ENCODE peak calls at places on chromosomes 12 and 14, in six cellular contexts. One of them, this sample, is unnamed. For H3K27me3, the result is how much of the 10 kb centered on the place peaks cover.

GRCh38 chr14:71321556-71322315 is 414.5 kb downstream of the PCNX1 start:
- DNase-seq in mesenchymal stem cell: peak
- DNase-seq in mesendoderm: peak
- DNase-seq in lung: no peak
- DNase-seq in bronchial epithelial cell: peak
- DNase-seq in NT2/D1: no peak
- DNase-seq in this sample: peak

GRCh38 chr12:93197067-93197593 is 180.6 kb upstream of the NUDT4 start:
- DNase-seq in mesenchymal stem cell: no peak
- DNase-seq in mesendoderm: no peak
- DNase-seq in lung: no peak
- DNase-seq in bronchial epithelial cell: peak
- DNase-seq in NT2/D1: no peak
- DNase-seq in this sample: peak

GRCh38 chr12:47768323-47768811 is 4.7 kb upstream of the SLC48A1 start:
- DNase-seq in mesenchymal stem cell: no peak
- DNase-seq in mesendoderm: peak
- DNase-seq in lung: no peak
- DNase-seq in bronchial epithelial cell: peak
- DNase-seq in NT2/D1: peak
- DNase-seq in this sample: no peak

GRCh38 chr12:13208533-13209278 is 12.2 kb downstream of the EMP1 start:
- DNase-seq in mesenchymal stem cell: peak
- DNase-seq in mesendoderm: peak
- DNase-seq in lung: no peak
- DNase-seq in bronchial epithelial cell: peak
- DNase-seq in NT2/D1: no peak
- DNase-seq in this sample: no peak

GRCh38 chr14:96584199-96584906 is 82.2 kb downstream of the PAPOLA start:
- DNase-seq in mesenchymal stem cell: peak
- DNase-seq in mesendoderm: peak
- DNase-seq in lung: peak
- DNase-seq in bronchial epithelial cell: peak
- DNase-seq in NT2/D1: peak
- DNase-seq in this sample: peak

GRCh38 chr14:23103581-23103980 is 1.2 kb downstream of the CIROP start:
- DNase-seq in mesenchymal stem cell: no peak
- DNase-seq in mesendoderm: no peak
- DNase-seq in lung: no peak
- DNase-seq in bronchial epithelial cell: no peak
- DNase-seq in NT2/D1: no peak
- DNase-seq in this sample: no peak

GRCh38 chr12:98162906-98163678 is 352.3 kb upstream of the TMPO start:
- DNase-seq in mesenchymal stem cell: no peak
- DNase-seq in mesendoderm: peak
- DNase-seq in lung: no peak
- DNase-seq in bronchial epithelial cell: no peak
- DNase-seq in NT2/D1: no peak
- DNase-seq in this sample: no peak

GRCh38 chr12:2083561-2083960 is 30.8 kb downstream of the CACNA1C start:
- DNase-seq in mesenchymal stem cell: no peak
- DNase-seq in mesendoderm: no peak
- DNase-seq in lung: no peak
- DNase-seq in bronchial epithelial cell: no peak
- DNase-seq in NT2/D1: no peak
- DNase-seq in this sample: peak

GRCh38 chr14:102541771-102542170 is 32.2 kb upstream of the ANKRD9 start:
- DNase-seq in mesenchymal stem cell: no peak
- DNase-seq in mesendoderm: peak
- DNase-seq in lung: no peak
- DNase-seq in bronchial epithelial cell: no peak
- DNase-seq in NT2/D1: no peak
- DNase-seq in this sample: no peak

GRCh38 chr14:24057867-24058259 is 6.1 kb downstream of the CARMIL3 start:
- DNase-seq in mesenchymal stem cell: no peak
- DNase-seq in mesendoderm: no peak
- DNase-seq in lung: no peak
- DNase-seq in bronchial epithelial cell: no peak
- DNase-seq in NT2/D1: no peak
- DNase-seq in this sample: no peak

GRCh38 chr14:50775357-50775756 is 55.6 kb downstream of the NIN start:
- DNase-seq in mesenchymal stem cell: peak
- DNase-seq in mesendoderm: peak
- DNase-seq in lung: no peak
- DNase-seq in bronchial epithelial cell: peak
- DNase-seq in NT2/D1: no peak
- DNase-seq in this sample: no peak

GRCh38 chr14:81550001-81550642 is 16.5 kb upstream of the SEL1L start:
- DNase-seq in mesenchymal stem cell: no peak
- DNase-seq in mesendoderm: no peak
- DNase-seq in lung: no peak
- DNase-seq in bronchial epithelial cell: no peak
- DNase-seq in NT2/D1: no peak
- DNase-seq in this sample: no peak

GRCh38 chr12:82627799-82628198 is 58.9 kb upstream of the TMTC2 start:
- DNase-seq in mesenchymal stem cell: peak
- DNase-seq in mesendoderm: peak
- DNase-seq in lung: no peak
- DNase-seq in bronchial epithelial cell: peak
- DNase-seq in NT2/D1: peak
- DNase-seq in this sample: no peak

GRCh38 chr14:63764620-63765139 is 36.8 kb upstream of the SGPP1 start:
- DNase-seq in mesenchymal stem cell: peak
- DNase-seq in mesendoderm: no peak
- DNase-seq in lung: no peak
- DNase-seq in bronchial epithelial cell: no peak
- DNase-seq in NT2/D1: no peak
- DNase-seq in this sample: no peak

GRCh38 chr14:96090441-96091148 is 51.4 kb downstream of the C14orf132 start:
- DNase-seq in mesenchymal stem cell: peak
- DNase-seq in mesendoderm: no peak
- DNase-seq in lung: no peak
- DNase-seq in bronchial epithelial cell: no peak
- DNase-seq in NT2/D1: no peak
- DNase-seq in this sample: peak

GRCh38 chr12:102797513-102797912 is 119.5 kb downstream of the PAH start:
- DNase-seq in mesenchymal stem cell: no peak
- DNase-seq in mesendoderm: no peak
- DNase-seq in lung: no peak
- DNase-seq in bronchial epithelial cell: no peak
- DNase-seq in NT2/D1: no peak
- DNase-seq in this sample: no peak

GRCh38 chr12:56079729-56080555 is at the start of gene ERBB3:
- DNase-seq in mesenchymal stem cell: peak
- DNase-seq in mesendoderm: peak
- DNase-seq in lung: peak
- DNase-seq in bronchial epithelial cell: peak
- DNase-seq in NT2/D1: peak
- DNase-seq in this sample: peak
- H3K27me3 ChIP-seq in mesenchymal stem cell: under half
- H3K27me3 ChIP-seq in mesendoderm: under half
- H3K27me3 ChIP-seq in lung: under half
- H3K27me3 ChIP-seq in bronchial epithelial cell: under half
- H3K27me3 ChIP-seq in NT2/D1: under half
- H3K27me3 ChIP-seq in this sample: under half

GRCh38 chr12:114476159-114476558 is 70.2 kb upstream of the TBX5 start:
- DNase-seq in mesenchymal stem cell: no peak
- DNase-seq in mesendoderm: peak
- DNase-seq in lung: no peak
- DNase-seq in bronchial epithelial cell: peak
- DNase-seq in NT2/D1: no peak
- DNase-seq in this sample: no peak

GRCh38 chr12:114478891-114479290 is 72.9 kb upstream of the TBX5 start:
- DNase-seq in mesenchymal stem cell: no peak
- DNase-seq in mesendoderm: no peak
- DNase-seq in lung: no peak
- DNase-seq in bronchial epithelial cell: no peak
- DNase-seq in NT2/D1: no peak
- DNase-seq in this sample: no peak

DNA sequence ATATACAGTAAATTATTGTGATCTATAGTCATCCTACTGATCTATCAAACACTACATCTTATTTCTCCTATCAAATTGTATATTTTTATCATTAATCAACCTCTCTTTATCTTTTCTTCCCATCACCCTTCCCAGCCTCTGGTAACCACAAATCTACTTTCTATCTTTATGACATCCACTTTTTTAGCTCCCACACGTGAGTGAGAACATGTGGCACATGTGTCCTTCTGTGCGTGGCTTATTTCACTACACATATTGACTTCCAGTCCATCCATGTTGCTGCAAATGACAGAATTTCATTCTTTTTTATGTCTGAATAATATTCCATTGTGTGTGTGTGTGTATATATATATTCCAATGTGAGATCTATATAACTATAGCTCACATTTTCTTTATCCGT is 67.8 kb upstream of the TBX5 start:
- DNase-seq in mesenchymal stem cell: no peak
- DNase-seq in mesendoderm: no peak
- DNase-seq in lung: no peak
- DNase-seq in bronchial epithelial cell: no peak
- DNase-seq in NT2/D1: no peak
- DNase-seq in this sample: no peak
- H3K27me3 ChIP-seq in mesenchymal stem cell: under half
- H3K27me3 ChIP-seq in mesendoderm: under half
- H3K27me3 ChIP-seq in lung: under half
- H3K27me3 ChIP-seq in bronchial epithelial cell: under half
- H3K27me3 ChIP-seq in NT2/D1: under half
- H3K27me3 ChIP-seq in this sample: under half

GRCh38 chr14:77265187-77265515 is 5.9 kb downstream of the NGB start:
- DNase-seq in mesenchymal stem cell: no peak
- DNase-seq in mesendoderm: no peak
- DNase-seq in lung: no peak
- DNase-seq in bronchial epithelial cell: no peak
- DNase-seq in NT2/D1: no peak
- DNase-seq in this sample: no peak
- H3K27me3 ChIP-seq in mesenchymal stem cell: half or more
- H3K27me3 ChIP-seq in mesendoderm: under half
- H3K27me3 ChIP-seq in lung: under half
- H3K27me3 ChIP-seq in bronchial epithelial cell: under half
- H3K27me3 ChIP-seq in NT2/D1: under half
- H3K27me3 ChIP-seq in this sample: under half

GRCh38 chr12:54075974-54076373 is 22.3 kb downstream of the HOXC4 start:
- DNase-seq in mesenchymal stem cell: no peak
- DNase-seq in mesendoderm: no peak
- DNase-seq in lung: no peak
- DNase-seq in bronchial epithelial cell: no peak
- DNase-seq in NT2/D1: peak
- DNase-seq in this sample: no peak
- H3K27me3 ChIP-seq in mesenchymal stem cell: under half
- H3K27me3 ChIP-seq in mesendoderm: under half
- H3K27me3 ChIP-seq in lung: under half
- H3K27me3 ChIP-seq in bronchial epithelial cell: under half
- H3K27me3 ChIP-seq in NT2/D1: under half
- H3K27me3 ChIP-seq in this sample: under half

This sample was measured in MG63.